ENCODE peak calls at places on chromosomes 1 and 21, in four cellular contexts. One of them, this sample, is unnamed.

GRCh38 chr1:24199291-24199900 is 12.3 kb upstream of the IFNLR1 start:
- DNase-seq in astrocyte of the spinal cord: peak; percentile 56
- DNase-seq in SK-N-SH: peak; percentile 88
- DNase-seq in activated CD8-positive, alpha-beta T cell treated with anti-CD3 and anti-CD28 coated beads for 36 hours: peak; percentile 80
- DNase-seq in this sample: peak; percentile 84

GRCh38 chr1:30611741-30612309 is 111.6 kb downstream of the MATN1 start:
- DNase-seq in SK-N-SH: no peak
- DNase-seq in activated CD8-positive, alpha-beta T cell treated with anti-CD3 and anti-CD28 coated beads for 36 hours: no peak
- DNase-seq in astrocyte of the spinal cord: no peak
- DNase-seq in this sample: no peak

GRCh38 chr1:241507189-241507820 is 12.2 kb downstream of the FH start:
- DNase-seq in activated CD8-positive, alpha-beta T cell treated with anti-CD3 and anti-CD28 coated beads for 36 hours: no peak
- DNase-seq in astrocyte of the spinal cord: no peak
- DNase-seq in SK-N-SH: no peak
- DNase-seq in this sample: no peak

GRCh38 chr1:119878171-119878570 is 18.1 kb downstream of the ADAM30 start:
- DNase-seq in activated CD8-positive, alpha-beta T cell treated with anti-CD3 and anti-CD28 coated beads for 36 hours: no peak
- DNase-seq in SK-N-SH: no peak
- DNase-seq in astrocyte of the spinal cord: no peak
- DNase-seq in this sample: no peak

GRCh38 chr1:90753556-90753955 is 36.5 kb upstream of the BARHL2 start:
- DNase-seq in astrocyte of the spinal cord: no peak
- DNase-seq in SK-N-SH: no peak
- DNase-seq in activated CD8-positive, alpha-beta T cell treated with anti-CD3 and anti-CD28 coated beads for 36 hours: no peak
- DNase-seq in this sample: no peak

GRCh38 chr1:206554201-206554600 is 46.9 kb downstream of the RASSF5 start:
- DNase-seq in activated CD8-positive, alpha-beta T cell treated with anti-CD3 and anti-CD28 coated beads for 36 hours: no peak
- DNase-seq in SK-N-SH: no peak
- DNase-seq in astrocyte of the spinal cord: no peak
- DNase-seq in this sample: no peak

GRCh38 chr1:113283914-113284313 is 106.4 kb upstream of the MAGI3 start:
- DNase-seq in activated CD8-positive, alpha-beta T cell treated with anti-CD3 and anti-CD28 coated beads for 36 hours: no peak
- DNase-seq in SK-N-SH: no peak
- DNase-seq in astrocyte of the spinal cord: no peak
- DNase-seq in this sample: no peak

GRCh38 chr1:174777262-174777661 is 222.5 kb upstream of the CACYBP start:
- DNase-seq in SK-N-SH: no peak
- DNase-seq in activated CD8-positive, alpha-beta T cell treated with anti-CD3 and anti-CD28 coated beads for 36 hours: no peak
- DNase-seq in astrocyte of the spinal cord: no peak
- DNase-seq in this sample: no peak

GRCh38 chr1:45767035-45767434 is 16.6 kb upstream of the IPP start:
- DNase-seq in SK-N-SH: no peak
- DNase-seq in astrocyte of the spinal cord: peak; percentile 59
- DNase-seq in activated CD8-positive, alpha-beta T cell treated with anti-CD3 and anti-CD28 coated beads for 36 hours: no peak
- DNase-seq in this sample: no peak

GRCh38 chr1:54543729-54544496 is 4.1 kb upstream of the ACOT11 start:
- DNase-seq in activated CD8-positive, alpha-beta T cell treated with anti-CD3 and anti-CD28 coated beads for 36 hours: no peak
- DNase-seq in SK-N-SH: peak; percentile 78
- DNase-seq in astrocyte of the spinal cord: no peak
- DNase-seq in this sample: no peak

GRCh38 chr1:83901547-83902155 is 97.3 kb downstream of the TTLL7 start:
- DNase-seq in astrocyte of the spinal cord: peak; percentile 66
- DNase-seq in activated CD8-positive, alpha-beta T cell treated with anti-CD3 and anti-CD28 coated beads for 36 hours: no peak
- DNase-seq in SK-N-SH: no peak
- DNase-seq in this sample: no peak

GRCh38 chr1:159996653-159997052 is 35.1 kb downstream of the PIGM start:
- DNase-seq in activated CD8-positive, alpha-beta T cell treated with anti-CD3 and anti-CD28 coated beads for 36 hours: no peak
- DNase-seq in astrocyte of the spinal cord: peak; percentile 91
- DNase-seq in SK-N-SH: no peak
- DNase-seq in this sample: no peak

GRCh38 chr1:42936309-42937078 is 22.2 kb downstream of the SLC2A1 start:
- DNase-seq in activated CD8-positive, alpha-beta T cell treated with anti-CD3 and anti-CD28 coated beads for 36 hours: peak; percentile 60
- DNase-seq in SK-N-SH: no peak
- DNase-seq in astrocyte of the spinal cord: peak; percentile 65
- DNase-seq in this sample: no peak

GRCh38 chr1:226674892-226675719 is 64.0 kb downstream of the ITPKB start:
- DNase-seq in activated CD8-positive, alpha-beta T cell treated with anti-CD3 and anti-CD28 coated beads for 36 hours: peak; percentile 91
- DNase-seq in astrocyte of the spinal cord: no peak
- DNase-seq in SK-N-SH: no peak
- DNase-seq in this sample: peak; percentile 78

GRCh38 chr21:33061233-33061632 is 8.7 kb upstream of the OLIG1 start:
- DNase-seq in activated CD8-positive, alpha-beta T cell treated with anti-CD3 and anti-CD28 coated beads for 36 hours: no peak
- DNase-seq in astrocyte of the spinal cord: no peak
- DNase-seq in SK-N-SH: no peak
- DNase-seq in this sample: no peak

GRCh38 chr21:42236014-42236413 is 17.1 kb downstream of the ABCG1 start:
- DNase-seq in activated CD8-positive, alpha-beta T cell treated with anti-CD3 and anti-CD28 coated beads for 36 hours: no peak
- DNase-seq in astrocyte of the spinal cord: no peak
- DNase-seq in SK-N-SH: no peak
- DNase-seq in this sample: no peak

GRCh38 chr1:233614173-233614742 is 352 bp downstream of the KCNK1 start:
- DNase-seq in astrocyte of the spinal cord: peak; percentile 50
- DNase-seq in activated CD8-positive, alpha-beta T cell treated with anti-CD3 and anti-CD28 coated beads for 36 hours: no peak
- DNase-seq in SK-N-SH: no peak
- DNase-seq in this sample: peak; percentile 78

GRCh38 chr1:59967141-59967697 is 40.6 kb upstream of the CYP2J2 start:
- DNase-seq in SK-N-SH: peak; percentile 32
- DNase-seq in astrocyte of the spinal cord: peak; percentile 74
- DNase-seq in activated CD8-positive, alpha-beta T cell treated with anti-CD3 and anti-CD28 coated beads for 36 hours: no peak
- DNase-seq in this sample: no peak

GRCh38 chr1:184469391-184469790 is 82.6 kb downstream of the C1orf21 start:
- DNase-seq in activated CD8-positive, alpha-beta T cell treated with anti-CD3 and anti-CD28 coated beads for 36 hours: no peak
- DNase-seq in astrocyte of the spinal cord: no peak
- DNase-seq in SK-N-SH: peak; percentile 21
- DNase-seq in this sample: no peak

GRCh38 chr1:171965802-171966201 is 124.5 kb downstream of the DNM3 start:
- DNase-seq in astrocyte of the spinal cord: no peak
- DNase-seq in SK-N-SH: no peak
- DNase-seq in activated CD8-positive, alpha-beta T cell treated with anti-CD3 and anti-CD28 coated beads for 36 hours: no peak
- DNase-seq in this sample: no peak

GRCh38 chr1:43207229-43207853 is 35.2 kb downstream of the CFAP57 start:
- DNase-seq in SK-N-SH: no peak
- DNase-seq in astrocyte of the spinal cord: peak; percentile 22
- DNase-seq in activated CD8-positive, alpha-beta T cell treated with anti-CD3 and anti-CD28 coated beads for 36 hours: no peak
- DNase-seq in this sample: no peak

GRCh38 chr1:54754486-54755285 is 9.6 kb downstream of the PARS2 start:
- DNase-seq in astrocyte of the spinal cord: no peak
- DNase-seq in activated CD8-positive, alpha-beta T cell treated with anti-CD3 and anti-CD28 coated beads for 36 hours: no peak
- DNase-seq in SK-N-SH: no peak
- DNase-seq in this sample: no peak

GRCh38 chr1:151828931-151829330 is 2.7 kb downstream of the RORC start:
- DNase-seq in SK-N-SH: peak; percentile 87
- DNase-seq in activated CD8-positive, alpha-beta T cell treated with anti-CD3 and anti-CD28 coated beads for 36 hours: peak; percentile 26
- DNase-seq in astrocyte of the spinal cord: peak; percentile 12
- DNase-seq in this sample: no peak

GRCh38 chr1:244054924-244055263 is 3.8 kb downstream of the ZBTB18 start:
- DNase-seq in activated CD8-positive, alpha-beta T cell treated with anti-CD3 and anti-CD28 coated beads for 36 hours: peak; percentile 79
- DNase-seq in astrocyte of the spinal cord: no peak
- DNase-seq in SK-N-SH: no peak
- DNase-seq in this sample: no peak

GRCh38 chr1:7596126-7596755 is 174.9 kb upstream of the VAMP3 start:
- DNase-seq in activated CD8-positive, alpha-beta T cell treated with anti-CD3 and anti-CD28 coated beads for 36 hours: no peak
- DNase-seq in astrocyte of the spinal cord: no peak
- DNase-seq in SK-N-SH: no peak
- DNase-seq in this sample: no peak

GRCh38 chr1:92989936-92990582 is 28.8 kb upstream of the DIPK1A start:
- DNase-seq in activated CD8-positive, alpha-beta T cell treated with anti-CD3 and anti-CD28 coated beads for 36 hours: no peak
- DNase-seq in astrocyte of the spinal cord: no peak
- DNase-seq in SK-N-SH: no peak
- DNase-seq in this sample: no peak

GRCh38 chr21:46078984-46079356 is 18.9 kb upstream of the COL6A2 start:
- DNase-seq in SK-N-SH: no peak
- DNase-seq in activated CD8-positive, alpha-beta T cell treated with anti-CD3 and anti-CD28 coated beads for 36 hours: no peak
- DNase-seq in astrocyte of the spinal cord: no peak
- DNase-seq in this sample: no peak

GRCh38 chr1:235892734-235893413 is 26.2 kb upstream of the LYST start:
- DNase-seq in astrocyte of the spinal cord: no peak
- DNase-seq in activated CD8-positive, alpha-beta T cell treated with anti-CD3 and anti-CD28 coated beads for 36 hours: no peak
- DNase-seq in SK-N-SH: no peak
- DNase-seq in this sample: no peak

GRCh38 chr1:247437551-247438535 is 20.1 kb downstream of the OR2B11 start:
- DNase-seq in activated CD8-positive, alpha-beta T cell treated with anti-CD3 and anti-CD28 coated beads for 36 hours: no peak
- DNase-seq in astrocyte of the spinal cord: no peak
- DNase-seq in SK-N-SH: no peak
- DNase-seq in this sample: no peak

GRCh38 chr1:113587475-113587874 is 171.8 kb downstream of the PHTF1 start:
- DNase-seq in SK-N-SH: no peak
- DNase-seq in activated CD8-positive, alpha-beta T cell treated with anti-CD3 and anti-CD28 coated beads for 36 hours: no peak
- DNase-seq in astrocyte of the spinal cord: no peak
- DNase-seq in this sample: no peak

GRCh38 chr1:76782777-76783176 is 84.5 kb upstream of the ST6GALNAC5 start:
- DNase-seq in activated CD8-positive, alpha-beta T cell treated with anti-CD3 and anti-CD28 coated beads for 36 hours: no peak
- DNase-seq in SK-N-SH: no peak
- DNase-seq in astrocyte of the spinal cord: no peak
- DNase-seq in this sample: no peak

GRCh38 chr21:42695324-42696025 is 42.1 kb downstream of the PDE9A start:
- DNase-seq in activated CD8-positive, alpha-beta T cell treated with anti-CD3 and anti-CD28 coated beads for 36 hours: no peak
- DNase-seq in astrocyte of the spinal cord: peak; percentile 28
- DNase-seq in SK-N-SH: no peak
- DNase-seq in this sample: no peak

GRCh38 chr1:158714754-158715153 is 5.8 kb downstream of the OR6K3 start:
- DNase-seq in activated CD8-positive, alpha-beta T cell treated with anti-CD3 and anti-CD28 coated beads for 36 hours: no peak
- DNase-seq in astrocyte of the spinal cord: no peak
- DNase-seq in SK-N-SH: no peak
- DNase-seq in this sample: no peak
- TF ChIP-seq CTCF in activated CD8-positive, alpha-beta T cell treated with anti-CD3 and anti-CD28 coated beads for 36 hours: no peak
- TF ChIP-seq CTCF in astrocyte of the spinal cord: no peak
- TF ChIP-seq CTCF in SK-N-SH: no peak
- TF ChIP-seq CTCF in this sample: no peak

GRCh38 chr1:186244825-186245224 is 130.2 kb downstream of the TPR start:
- DNase-seq in astrocyte of the spinal cord: no peak
- DNase-seq in activated CD8-positive, alpha-beta T cell treated with anti-CD3 and anti-CD28 coated beads for 36 hours: peak; percentile 6
- DNase-seq in SK-N-SH: no peak
- DNase-seq in this sample: no peak
- TF ChIP-seq CTCF in astrocyte of the spinal cord: peak; percentile 36
- TF ChIP-seq CTCF in activated CD8-positive, alpha-beta T cell treated with anti-CD3 and anti-CD28 coated beads for 36 hours: no peak
- TF ChIP-seq CTCF in SK-N-SH: peak; percentile 40
- TF ChIP-seq CTCF in this sample: no peak

GRCh38 chr1:68011786-68012375 is 38.5 kb downstream of the DIRAS3 start:
- DNase-seq in SK-N-SH: no peak
- DNase-seq in astrocyte of the spinal cord: no peak
- DNase-seq in activated CD8-positive, alpha-beta T cell treated with anti-CD3 and anti-CD28 coated beads for 36 hours: no peak
- DNase-seq in this sample: no peak

GRCh38 chr1:68010543-68010942 is 39.9 kb downstream of the DIRAS3 start:
- DNase-seq in SK-N-SH: no peak
- DNase-seq in activated CD8-positive, alpha-beta T cell treated with anti-CD3 and anti-CD28 coated beads for 36 hours: no peak
- DNase-seq in astrocyte of the spinal cord: no peak
- DNase-seq in this sample: no peak

GRCh38 chr1:68015369-68015768 is 35.1 kb downstream of the DIRAS3 start:
- DNase-seq in activated CD8-positive, alpha-beta T cell treated with anti-CD3 and anti-CD28 coated beads for 36 hours: no peak
- DNase-seq in SK-N-SH: no peak
- DNase-seq in astrocyte of the spinal cord: no peak
- DNase-seq in this sample: no peak

GRCh38 chr1:68013351-68013750 is 37.1 kb downstream of the DIRAS3 start:
- DNase-seq in SK-N-SH: no peak
- DNase-seq in activated CD8-positive, alpha-beta T cell treated with anti-CD3 and anti-CD28 coated beads for 36 hours: no peak
- DNase-seq in astrocyte of the spinal cord: no peak
- DNase-seq in this sample: no peak

GRCh38 chr1:68010094-68010493 is 40.3 kb downstream of the DIRAS3 start:
- DNase-seq in SK-N-SH: peak; percentile 11
- DNase-seq in activated CD8-positive, alpha-beta T cell treated with anti-CD3 and anti-CD28 coated beads for 36 hours: no peak
- DNase-seq in astrocyte of the spinal cord: peak; percentile 60
- DNase-seq in this sample: no peak
- TF ChIP-seq CTCF in SK-N-SH: peak; percentile 51
- TF ChIP-seq CTCF in activated CD8-positive, alpha-beta T cell treated with anti-CD3 and anti-CD28 coated beads for 36 hours: no peak
- TF ChIP-seq CTCF in astrocyte of the spinal cord: peak; percentile 52
- TF ChIP-seq CTCF in this sample: no peak

GRCh38 chr1:237938553-237938952 is 47.8 kb upstream of the ZP4 start:
- DNase-seq in astrocyte of the spinal cord: no peak
- DNase-seq in activated CD8-positive, alpha-beta T cell treated with anti-CD3 and anti-CD28 coated beads for 36 hours: peak; percentile 5
- DNase-seq in SK-N-SH: no peak
- DNase-seq in this sample: no peak
- TF ChIP-seq CTCF in astrocyte of the spinal cord: no peak
- TF ChIP-seq CTCF in activated CD8-positive, alpha-beta T cell treated with anti-CD3 and anti-CD28 coated beads for 36 hours: no peak
- TF ChIP-seq CTCF in SK-N-SH: peak; percentile 46
- TF ChIP-seq CTCF in this sample: no peak

DNA sequence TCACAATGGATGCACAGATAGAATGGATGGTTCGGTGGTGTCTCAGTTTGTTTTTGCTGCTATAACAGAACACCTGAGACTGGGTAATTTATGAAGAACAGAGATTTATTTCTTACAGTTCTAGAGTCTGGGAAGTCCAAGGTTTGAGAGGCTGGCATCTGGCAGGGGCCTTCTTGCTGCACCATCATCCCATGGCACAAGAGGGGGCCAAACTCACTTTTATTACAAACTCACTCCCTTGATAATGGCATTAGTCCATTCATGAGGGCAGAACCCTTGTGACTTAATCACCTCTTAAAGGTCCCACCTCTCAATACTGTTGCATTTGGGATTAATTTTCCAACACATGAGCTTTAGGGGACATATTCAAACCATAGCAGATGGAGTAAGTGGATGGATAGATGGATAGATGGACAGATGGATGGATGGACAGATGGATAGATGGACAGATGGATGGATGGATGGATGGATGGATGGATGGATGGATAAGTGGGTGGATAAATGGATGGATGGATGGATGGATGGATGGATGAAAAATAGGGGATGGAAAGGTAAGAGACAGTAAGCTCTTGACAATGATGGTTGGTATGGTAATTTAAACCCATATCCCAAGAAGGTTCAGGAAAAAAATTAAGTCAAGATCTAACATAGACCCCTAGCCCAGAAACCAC is 16.5 kb downstream of the CAMK2N1 start:
- DNase-seq in activated CD8-positive, alpha-beta T cell treated with anti-CD3 and anti-CD28 coated beads for 36 hours: no peak
- DNase-seq in astrocyte of the spinal cord: no peak
- DNase-seq in SK-N-SH: no peak
- DNase-seq in this sample: no peak
- TF ChIP-seq CTCF in activated CD8-positive, alpha-beta T cell treated with anti-CD3 and anti-CD28 coated beads for 36 hours: no peak
- TF ChIP-seq CTCF in astrocyte of the spinal cord: no peak
- TF ChIP-seq CTCF in SK-N-SH: peak; percentile 26
- TF ChIP-seq CTCF in this sample: no peak